ENCODE peak calls at places on chromosomes 13 and 19, in ten cellular contexts. I is IMR-90, N is neural crest cell, G is pancreas, A is fibroblast of pulmonary artery, M is testis, T is tibial nerve, U is progenitor cell of endocrine pancreas, S is WERI-Rb-1, O is endodermal cell. H is an unnamed sample.

GRCh38 chr19:49361438-49362047 is 673 bp downstream of the TEAD2 start:
- DNase-seq in O (peak), S (peak), T (peak), U (peak), I (peak), G (peak), N (peak), M (peak), A (peak), H (peak)

GRCh38 chr19:53388904-53389303 is 6.0 kb upstream of the ZNF765 start:
- DNase-seq in A (no peak), U (no peak), S (no peak), O (no peak), N (no peak), I (peak), G (no peak), M (no peak), T (no peak), H (no peak)

GRCh38 chr13:31908696-31909386 is 122.7 kb upstream of the FRY start:
- DNase-seq in I (no peak), G (no peak), U (no peak), S (no peak), N (no peak), T (no peak), O (no peak), M (no peak), A (no peak), H (no peak)

GRCh38 chr13:105278797-105279425 is 1256.6 kb downstream of the EFNB2 start:
- DNase-seq in T (no peak), O (peak), U (no peak), M (no peak), A (no peak), N (no peak), I (no peak), G (no peak), S (peak), H (no peak)

GRCh38 chr13:80040977-80041310 is 300.0 kb downstream of the SPRY2 start:
- DNase-seq in A (no peak), T (no peak), O (no peak), G (no peak), I (no peak), U (no peak), N (no peak), M (no peak), S (no peak), H (no peak)

GRCh38 chr19:45444318-45445041 is 20.8 kb upstream of the ERCC1 start:
- DNase-seq in U (peak), N (peak), A (peak), M (peak), I (peak), G (peak), O (peak), S (peak), T (peak), H (peak)

GRCh38 chr19:16002380-16002779 is 53.6 kb downstream of the OR10H4 start:
- DNase-seq in M (no peak), S (no peak), I (peak), A (peak), U (no peak), N (no peak), G (no peak), T (no peak), O (no peak), H (no peak)

GRCh38 chr19:56356944-56357343 is 36.4 kb downstream of the ZNF582 start:
- DNase-seq in S (no peak), U (no peak), A (no peak), N (no peak), G (no peak), O (no peak), I (no peak), M (no peak), T (no peak), H (no peak)

GRCh38 chr19:30682576-30683536 is 310.7 kb downstream of the ZNF536 start:
- DNase-seq in U (peak), T (peak), M (peak), N (peak), O (peak), S (peak), G (no peak), I (peak), A (peak), H (peak)

GRCh38 chr19:17517898-17518297 is 6.4 kb downstream of the PGLS start:
- DNase-seq in U (no peak), G (no peak), M (no peak), S (no peak), A (no peak), T (no peak), O (no peak), N (no peak), I (no peak), H (no peak)

GRCh38 chr13:112606125-112607001 is 18.4 kb upstream of the TUBGCP3 start:
- DNase-seq in A (peak), O (peak), T (peak), I (peak), U (peak), S (peak), G (peak), N (peak), M (peak), H (peak)

GRCh38 chr19:18450934-18451836 is 13.3 kb upstream of the ISYNA1 start:
- DNase-seq in G (peak), U (peak), M (peak), N (peak), I (peak), A (peak), T (peak), O (peak), S (peak), H (peak)

GRCh38 chr19:31257426-31258130 is 91.7 kb downstream of the TSHZ3 start:
- DNase-seq in U (no peak), M (no peak), O (no peak), N (no peak), S (no peak), G (no peak), I (no peak), T (no peak), A (no peak), H (no peak)

GRCh38 chr19:18419699-18420460 is 682 bp downstream of the SSBP4 start:
- DNase-seq in O (peak), I (no peak), A (no peak), U (peak), S (no peak), M (no peak), T (no peak), N (no peak), G (peak), H (no peak)

GRCh38 chr19:1904385-1905070 is 671 bp upstream of the ADAT3 start:
- DNase-seq in N (no peak), T (no peak), A (no peak), M (no peak), S (peak), I (no peak), U (peak), G (no peak), O (peak), H (no peak)

GRCh38 chr13:32205426-32206096 is 109.6 kb downstream of the ZAR1L start:
- DNase-seq in N (no peak), T (no peak), O (no peak), I (peak), G (no peak), S (peak), U (no peak), A (peak), M (no peak), H (no peak)

GRCh38 chr19:51726049-51726448 is 2.3 kb upstream of the HAS1 start:
- DNase-seq in N (no peak), U (no peak), A (peak), G (peak), T (no peak), M (peak), S (peak), O (peak), I (peak), H (no peak)

GRCh38 chr13:30042272-30042671 is 191.9 kb upstream of the UBL3 start:
- DNase-seq in M (no peak), S (no peak), U (no peak), A (no peak), N (no peak), G (no peak), O (peak), I (no peak), T (no peak), H (no peak)

GRCh38 chr13:103194871-103195270 is 128.7 kb upstream of the SLC10A2 start:
- DNase-seq in G (no peak), O (no peak), T (no peak), U (no peak), A (no peak), N (no peak), M (no peak), I (no peak), S (no peak), H (no peak)

GRCh38 chr19:18436651-18437478 is 1.1 kb downstream of the ISYNA1 start:
- DNase-seq in O (peak), N (peak), A (peak), I (peak), S (peak), T (peak), U (peak), M (peak), G (peak), H (peak)

GRCh38 chr19:45159204-45159970 is 1.4 kb downstream of the NKPD1 start:
- DNase-seq in M (no peak), G (peak), N (no peak), T (no peak), O (no peak), S (peak), U (no peak), A (no peak), I (no peak), H (no peak)

GRCh38 chr13:77492982-77493381 is 42.5 kb upstream of the SCEL start:
- DNase-seq in U (no peak), O (no peak), T (no peak), A (peak), G (no peak), S (no peak), M (peak), N (no peak), I (no peak), H (no peak)

GRCh38 chr13:107459430-107459829 is 755.9 kb downstream of the LIG4 start:
- DNase-seq in O (no peak), U (no peak), T (no peak), N (no peak), I (peak), S (no peak), G (no peak), A (peak), M (no peak), H (no peak)

GRCh38 chr19:3105641-3106508 is 11.7 kb downstream of the GNA11 start:
- DNase-seq in S (no peak), A (no peak), T (no peak), N (no peak), I (no peak), U (no peak), O (no peak), M (no peak), G (no peak), H (no peak)

GRCh38 chr13:70203661-70204229 is 95.5 kb upstream of the KLHL1 start:
- DNase-seq in A (no peak), G (no peak), U (no peak), N (no peak), M (no peak), I (no peak), T (no peak), S (peak), O (no peak), H (peak)

GRCh38 chr13:94860981-94861407 is 148.6 kb upstream of the SOX21 start:
- DNase-seq in M (no peak), S (no peak), U (no peak), I (peak), O (no peak), A (peak), G (no peak), N (no peak), T (peak), H (no peak)

GRCh38 chr19:24054044-24054935 is 32.7 kb upstream of the ZNF254 start:
- DNase-seq in M (no peak), I (peak), O (no peak), G (no peak), A (peak), S (no peak), T (no peak), U (no peak), N (no peak), H (no peak)

GRCh38 chr19:12353375-12353774 is 12.1 kb downstream of the ZNF442 start:
- DNase-seq in O (no peak), N (no peak), A (no peak), G (no peak), U (no peak), S (no peak), T (no peak), M (no peak), I (no peak), H (no peak)

DNA sequence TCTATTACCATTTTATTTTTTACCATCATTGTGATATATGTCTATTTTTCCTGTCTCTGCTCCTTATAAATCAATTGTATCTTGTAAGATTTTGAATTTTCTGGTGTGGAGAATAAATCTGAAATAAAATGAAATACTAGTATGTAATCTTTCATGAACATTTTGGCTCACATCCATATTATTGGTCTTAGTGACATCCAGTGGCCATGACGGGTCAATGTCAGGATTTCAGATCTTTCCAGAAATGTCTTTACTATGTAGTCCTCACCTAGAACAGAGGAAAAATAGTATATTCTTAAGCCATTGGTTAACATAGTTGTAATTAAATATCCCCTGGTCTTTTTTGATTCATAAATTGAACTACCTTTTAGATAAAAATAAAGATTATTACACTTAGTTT is 109.8 kb upstream of the GPC6 start:
- DNase-seq in M (no peak), T (no peak), G (no peak), A (no peak), N (no peak), S (peak), O (no peak), U (no peak), I (no peak), H (no peak)
- TF ChIP-seq CTCF in M (no peak), T (no peak), G (no peak), A (no peak), N (peak), S (peak), O (peak), U (peak), I (no peak), H (no peak)

GRCh38 chr13:93227906-93228801 is 1.5 kb downstream of the GPC6 start:
- DNase-seq in M (peak), N (peak), O (peak), S (peak), A (peak), U (peak), I (peak), G (peak), T (peak), H (peak)
- TF ChIP-seq CTCF in M (no peak), N (peak), O (peak), S (peak), A (peak), U (peak), I (peak), G (no peak), T (peak), H (peak)

GRCh38 chr19:4547303-4548237 is 7.7 kb upstream of the LRG1 start:
- DNase-seq in I (no peak), A (peak), N (no peak), S (peak), M (peak), O (peak), G (peak), T (no peak), U (no peak), H (no peak)
- TF ChIP-seq CTCF in I (peak), A (peak), N (peak), S (peak), M (no peak), O (peak), G (peak), T (no peak), U (peak), H (no peak)

DNA sequence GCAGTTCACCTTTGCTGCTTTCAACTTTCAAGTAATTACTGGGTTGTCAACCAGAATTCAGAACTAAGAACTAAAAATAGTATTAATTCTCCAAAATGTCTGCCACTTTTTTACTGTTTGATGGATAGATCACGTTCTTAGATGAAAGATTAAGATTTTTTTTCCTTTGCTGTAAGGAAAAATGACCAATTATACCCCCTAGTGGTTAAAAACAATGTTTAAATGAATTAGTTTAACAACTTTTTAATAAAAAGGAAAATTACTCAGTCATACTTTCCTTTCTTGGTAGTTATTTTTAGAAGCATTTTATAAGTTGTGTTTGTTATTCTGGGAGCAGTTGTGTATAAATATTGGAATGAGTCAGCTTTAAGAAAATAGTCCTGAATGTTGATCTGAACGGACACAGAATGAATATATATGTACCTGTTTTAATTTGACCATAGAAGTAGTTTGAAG is 4.6 kb downstream of the TM9SF2 start:
- DNase-seq in U (no peak), O (no peak), I (peak), A (peak), N (no peak), S (no peak), T (no peak), M (no peak), G (no peak), H (no peak)
- TF ChIP-seq CTCF in U (peak), O (peak), I (peak), A (peak), N (peak), S (no peak), T (peak), M (peak), G (no peak), H (peak)

DNA sequence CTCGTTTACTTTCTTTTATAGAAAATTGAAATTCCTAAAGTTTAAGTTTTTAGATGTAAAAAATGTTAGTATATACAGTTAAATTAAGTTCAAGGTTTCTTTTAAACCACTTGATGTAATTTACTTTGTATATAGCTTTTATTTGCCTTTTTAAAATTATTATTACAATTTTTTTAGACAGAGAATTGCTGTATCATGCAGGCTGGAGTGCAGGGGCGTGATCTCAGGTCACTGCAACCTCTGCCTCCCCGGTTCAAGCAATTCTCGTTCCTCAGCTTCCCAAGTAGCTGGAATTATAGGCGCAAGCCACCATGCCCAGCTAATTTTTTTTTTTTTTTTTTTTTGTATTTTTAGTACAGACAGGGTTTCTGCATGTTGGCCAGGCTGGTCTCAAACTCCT is 75.0 kb downstream of the KCNRG start:
- DNase-seq in O (no peak), N (no peak), I (no peak), A (no peak), G (no peak), U (no peak), M (no peak), S (no peak), T (no peak), H (no peak)
- TF ChIP-seq CTCF in O (no peak), N (no peak), I (no peak), A (no peak), G (no peak), U (no peak), M (no peak), S (no peak), T (no peak), H (no peak)

H was measured in glutamatergic neuron.